ENCODE peak calls at places on chromosomes 3 and 15, in nine cellular contexts. P is H7; W is activated naive CD4-positive, alpha-beta T cell; Q is fibroblast of lung; T is GM12865; R is uterus; V is A549; I is Peyer's patch; N is LoVo. B is an unnamed sample.

GRCh38 chr3:36166477-36166876 is 213.8 kb upstream of the STAC start:
- DNase-seq in P (no peak), W (no peak), Q (no peak), T (no peak), R (no peak), V (peak), I (no peak), N (peak), B (peak)

GRCh38 chr3:196600359-196600758 is 31.9 kb downstream of the FBXO45 start:
- DNase-seq in P (no peak), W (no peak), Q (no peak), T (no peak), R (no peak), V (no peak), I (no peak), N (no peak), B (no peak)

GRCh38 chr3:40079203-40079844 is 230.2 kb upstream of the EIF1B start:
- DNase-seq in P (no peak), W (no peak), Q (no peak), T (no peak), R (no peak), V (no peak), I (no peak), N (no peak), B (no peak)

GRCh38 chr15:47366884-47367283 is 350.4 kb upstream of the SEMA6D start:
- DNase-seq in P (no peak), W (no peak), Q (peak), T (no peak), R (no peak), V (no peak), I (no peak), N (no peak), B (no peak)

GRCh38 chr3:52893723-52894122 is 3.6 kb downstream of the STIMATE start:
- DNase-seq in P (peak), W (no peak), Q (no peak), T (no peak), R (no peak), V (no peak), I (no peak), N (no peak), B (no peak)

GRCh38 chr15:63048986-63049665 is 6.6 kb downstream of the TPM1 start:
- DNase-seq in P (no peak), W (peak), Q (peak), T (peak), R (no peak), V (no peak), I (peak), N (peak), B (peak)

GRCh38 chr3:15527031-15527459 is 5.5 kb upstream of the COLQ start:
- DNase-seq in P (peak), W (no peak), Q (peak), T (peak), R (peak), V (peak), I (no peak), N (no peak), B (no peak)

GRCh38 chr3:183698318-183698731 is 728 bp downstream of the YEATS2 start:
- DNase-seq in P (peak), W (no peak), Q (peak), T (peak), R (peak), V (peak), I (peak), N (peak), B (peak)

GRCh38 chr3:134721214-134721613 is 70.4 kb upstream of the KY start:
- DNase-seq in P (no peak), W (no peak), Q (no peak), T (no peak), R (no peak), V (no peak), I (no peak), N (peak), B (no peak)

GRCh38 chr15:60101416-60101815 is 97.3 kb downstream of the FOXB1 start:
- DNase-seq in P (no peak), W (no peak), Q (no peak), T (no peak), R (no peak), V (no peak), I (no peak), N (no peak), B (no peak)

GRCh38 chr15:75328493-75329314 is 7.2 kb upstream of the COMMD4 start:
- DNase-seq in P (peak), W (no peak), Q (no peak), T (no peak), R (no peak), V (no peak), I (no peak), N (no peak), B (no peak)

GRCh38 chr3:187049462-187050101 is 89.7 kb downstream of the RPL39L start:
- DNase-seq in P (no peak), W (no peak), Q (no peak), T (no peak), R (no peak), V (no peak), I (no peak), N (no peak), B (no peak)

GRCh38 chr3:46296826-46297225 is 54.6 kb downstream of the CCR3 start:
- DNase-seq in P (no peak), W (no peak), Q (no peak), T (no peak), R (no peak), V (no peak), I (no peak), N (no peak), B (no peak)

GRCh38 chr15:68526269-68526668 is 52.5 kb upstream of the CORO2B start:
- DNase-seq in P (no peak), W (no peak), Q (peak), T (peak), R (no peak), V (no peak), I (no peak), N (no peak), B (no peak)

GRCh38 chr15:77440378-77440999 is 19.8 kb downstream of the HMG20A start:
- DNase-seq in P (no peak), W (no peak), Q (peak), T (peak), R (no peak), V (no peak), I (no peak), N (peak), B (peak)